ENCODE peak calls at places on chromosomes 1 and 21, in six cellular contexts. L, R, D, H, O and K are unnamed samples.

GRCh38 chr1:84584126-84584525 is 9.9 kb upstream of the CTBS start:
- DNase-seq in R (no peak), D (no peak), L (no peak), O (no peak), H (no peak), K (no peak)

GRCh38 chr1:52423771-52424170 is 19.4 kb downstream of the PRPF38A start:
- DNase-seq in H (no peak), L (no peak), R (no peak), O (peak), D (no peak), K (no peak)

GRCh38 chr1:75338974-75339483 is 204.8 kb downstream of the LHX8 start:
- DNase-seq in O (no peak), L (no peak), D (no peak), H (no peak), R (no peak), K (peak)

GRCh38 chr1:157348538-157349480 is 203.5 kb downstream of the FCRL5 start:
- DNase-seq in L (no peak), O (no peak), H (no peak), D (no peak), R (no peak), K (no peak)

GRCh38 chr1:114509596-114510234 is 1.3 kb downstream of the TRIM33 start:
- DNase-seq in L (peak), O (no peak), H (peak), R (no peak), D (no peak), K (no peak)

GRCh38 chr1:36087233-36088123 is 1.2 kb upstream of the ADPRS start:
- DNase-seq in H (no peak), L (no peak), R (no peak), D (no peak), O (no peak), K (no peak)

GRCh38 chr1:70075751-70076150 is 129.6 kb downstream of the LRRC40 start:
- DNase-seq in O (no peak), R (no peak), L (no peak), D (no peak), H (no peak), K (no peak)

GRCh38 chr1:156365754-156366153 is 3.3 kb upstream of the RHBG start:
- DNase-seq in H (no peak), L (no peak), R (no peak), D (no peak), O (no peak), K (no peak)

GRCh38 chr1:212106286-212106792 is 70.8 kb downstream of the DTL start:
- DNase-seq in D (no peak), R (no peak), H (no peak), L (no peak), O (no peak), K (no peak)

GRCh38 chr1:7888248-7889010 is 35.6 kb upstream of the UTS2 start:
- DNase-seq in R (no peak), H (no peak), O (no peak), L (peak), D (no peak), K (no peak)

GRCh38 chr1:6041432-6042062 is 4.1 kb upstream of the KCNAB2 start:
- DNase-seq in H (no peak), L (peak), O (peak), R (peak), D (no peak), K (peak)

GRCh38 chr1:176939993-176940392 is 224.5 kb downstream of the ASTN1 start:
- DNase-seq in D (no peak), R (no peak), H (no peak), L (no peak), O (no peak), K (no peak)

GRCh38 chr1:245605480-245606156 is 450.8 kb downstream of the KIF26B start:
- DNase-seq in H (no peak), D (peak), R (peak), O (peak), L (peak), K (no peak)

GRCh38 chr1:200850554-200850953 is 22.2 kb upstream of the GPR25 start:
- DNase-seq in H (no peak), R (no peak), D (no peak), L (no peak), O (no peak), K (no peak)

GRCh38 chr1:205326812-205327466 is 5.4 kb upstream of the NUAK2 start:
- DNase-seq in L (no peak), H (no peak), R (no peak), O (peak), D (no peak), K (no peak)

GRCh38 chr1:46158312-46159281 is 16.3 kb upstream of the TSPAN1 start:
- DNase-seq in D (no peak), L (no peak), O (no peak), H (no peak), R (no peak), K (no peak)

GRCh38 chr1:246176126-246177024 is 330.7 kb downstream of the SMYD3 start:
- DNase-seq in L (peak), D (no peak), R (no peak), O (peak), H (no peak), K (no peak)

GRCh38 chr1:85359874-85360708 is 83.7 kb upstream of the BCL10 start:
- DNase-seq in H (no peak), O (no peak), R (no peak), L (no peak), D (no peak), K (no peak)

GRCh38 chr1:205515781-205516253 is 11.3 kb downstream of the CDK18 start:
- DNase-seq in O (no peak), R (peak), D (no peak), H (no peak), L (no peak), K (no peak)

GRCh38 chr21:15935530-15935929 is 205.7 kb downstream of the USP25 start:
- DNase-seq in H (no peak), R (no peak), D (no peak), L (peak), O (no peak), K (no peak)

GRCh38 chr1:109484519-109484975 is 842 bp downstream of the ATXN7L2 start:
- DNase-seq in O (no peak), H (peak), R (no peak), L (no peak), D (no peak), K (no peak)

GRCh38 chr1:14897997-14898645 is 255.4 kb upstream of the TMEM51 start:
- DNase-seq in L (no peak), O (no peak), H (no peak), R (no peak), D (no peak), K (no peak)

GRCh38 chr1:203378529-203379271 is 27.8 kb upstream of the FMOD start:
- DNase-seq in L (no peak), H (no peak), O (peak), D (no peak), R (no peak), K (no peak)

GRCh38 chr1:19096036-19096833 is 113.8 kb downstream of the UBR4 start:
- DNase-seq in O (peak), H (no peak), R (peak), L (peak), D (peak), K (no peak)

GRCh38 chr1:52907068-52907811 is 14.3 kb downstream of the ECHDC2 start:
- DNase-seq in O (no peak), D (peak), H (no peak), L (no peak), R (no peak), K (no peak)

GRCh38 chr1:113147826-113148225 is 74.8 kb downstream of the LRIG2 start:
- DNase-seq in D (no peak), R (no peak), H (no peak), O (no peak), L (no peak), K (no peak)

GRCh38 chr1:114122891-114123621 is 30.6 kb downstream of the SYT6 start:
- DNase-seq in H (no peak), L (peak), D (peak), O (peak), R (no peak), K (no peak)

GRCh38 chr1:178192686-178193085 is 98.8 kb downstream of the RASAL2 start:
- DNase-seq in R (no peak), H (peak), D (peak), L (peak), O (no peak), K (no peak)

GRCh38 chr1:74593887-74594866 is 79.4 kb downstream of the ERICH3 start:
- DNase-seq in L (no peak), R (no peak), D (no peak), O (no peak), H (no peak), K (no peak)

GRCh38 chr1:178060789-178061556 is 32.9 kb upstream of the RASAL2 start:
- DNase-seq in O (peak), H (no peak), D (peak), R (no peak), L (peak), K (no peak)

GRCh38 chr1:237478082-237478481 is 412.6 kb downstream of the ZP4 start:
- DNase-seq in H (no peak), L (no peak), R (no peak), O (no peak), D (no peak), K (no peak)

GRCh38 chr1:204041803-204042505 is 31.0 kb upstream of the SOX13 start:
- DNase-seq in O (no peak), L (no peak), H (no peak), D (no peak), R (no peak), K (no peak)

GRCh38 chr1:54384921-54385726 is 21.1 kb downstream of the SSBP3 start:
- DNase-seq in O (no peak), H (no peak), L (no peak), D (no peak), R (no peak), K (no peak)

GRCh38 chr1:53395671-53396215 is 63.5 kb upstream of the DMRTB1 start:
- DNase-seq in R (no peak), L (no peak), D (no peak), O (no peak), H (no peak), K (no peak)

GRCh38 chr21:34074283-34075098 is 1.1 kb downstream of the MRPS6 start:
- DNase-seq in D (peak), O (peak), H (peak), L (peak), R (no peak), K (no peak)

GRCh38 chr1:94979126-94979525 is 52.2 kb upstream of the CNN3 start:
- DNase-seq in O (no peak), L (no peak), H (peak), D (no peak), R (no peak), K (peak)

GRCh38 chr1:156517746-156518145 is 17.2 kb upstream of the MEF2D start:
- DNase-seq in D (no peak), H (no peak), O (no peak), R (no peak), L (peak), K (no peak)

GRCh38 chr1:73205294-73205973 is 923.1 kb upstream of the NEGR1 start:
- DNase-seq in D (no peak), H (no peak), R (no peak), O (peak), L (peak), K (no peak)
- TF ChIP-seq CTCF in D (no peak), H (peak), R (no peak), O (no peak), L (peak), K (no peak)

GRCh38 chr21:41133896-41134522 is 34.0 kb upstream of the BACE2 start:
- DNase-seq in H (peak), R (no peak), D (peak), O (peak), L (peak), K (no peak)
- TF ChIP-seq CTCF in H (peak), R (peak), D (peak), O (peak), L (peak), K (peak)

DNA sequence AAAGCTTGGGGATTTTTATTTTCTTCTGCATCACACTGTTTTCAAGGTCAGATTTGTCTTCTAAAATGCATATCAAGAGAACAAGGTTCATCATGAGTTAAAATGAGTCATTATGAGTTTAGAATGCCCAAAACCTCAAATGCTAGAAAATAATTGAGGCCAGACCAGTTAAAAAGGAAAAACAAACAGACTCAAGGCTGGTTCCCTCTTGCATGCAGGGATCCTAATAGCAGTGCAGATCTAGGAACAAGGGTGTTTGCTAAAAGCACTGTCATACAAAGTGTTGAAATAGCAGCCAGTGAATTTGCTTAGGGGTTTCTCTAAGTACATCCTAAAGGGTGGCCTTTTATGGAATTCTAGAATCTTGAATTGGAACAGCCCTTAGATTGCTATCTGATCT is 15.3 kb downstream of the BEND5 start:
- DNase-seq in R (no peak), D (no peak), H (no peak), L (no peak), O (no peak), K (no peak)
- TF ChIP-seq CTCF in R (no peak), D (no peak), H (no peak), L (no peak), O (no peak), K (no peak)

DNA sequence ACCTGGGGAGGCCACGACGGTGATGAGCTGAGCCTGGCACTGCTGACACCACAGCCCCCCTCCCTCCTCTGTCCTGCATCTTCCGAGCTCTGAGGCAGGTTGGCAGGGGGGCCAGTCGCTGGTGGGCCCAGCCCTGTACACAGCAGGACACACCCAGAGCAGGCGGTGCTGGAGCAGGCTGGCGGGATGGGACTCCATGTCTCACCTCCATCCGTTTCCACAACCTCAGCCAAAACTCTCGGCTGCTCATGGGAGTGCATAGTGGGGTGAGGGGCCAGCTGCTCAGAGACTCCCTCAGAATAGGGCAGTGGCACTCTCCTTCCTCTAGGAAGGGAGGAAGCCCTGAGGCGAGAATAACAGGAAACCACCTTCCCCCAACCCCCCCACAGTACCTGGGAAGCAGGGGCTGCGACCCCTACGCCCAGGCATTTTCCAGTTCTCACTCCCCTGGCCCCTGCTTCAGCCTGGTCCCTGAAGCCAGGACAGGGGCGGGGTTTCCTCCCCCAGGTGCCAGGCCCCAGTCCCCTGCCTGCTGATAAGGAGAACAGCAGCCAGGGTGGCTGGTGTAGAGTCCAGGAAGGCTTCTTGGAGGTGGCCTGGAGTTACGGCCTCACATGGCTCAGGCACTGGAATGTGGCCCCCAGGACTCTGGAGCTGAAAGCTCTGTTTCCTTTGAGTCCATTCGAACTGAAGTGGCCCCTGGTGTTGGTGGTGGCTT is 3.2 kb upstream of the IBA57 start:
- DNase-seq in O (no peak), L (peak), R (peak), H (no peak), D (peak), K (no peak)
- TF ChIP-seq CTCF in O (no peak), L (no peak), R (no peak), H (no peak), D (no peak), K (no peak)